ENCODE peak calls at places on chromosomes 4 and X, in nine cellular contexts. Q, Y, W, L, H, I, J, C and N are unnamed samples.

GRCh38 chr4:151553874-151554273 is 144.9 kb downstream of the FHIP1A start:
- DNase-seq in Q (peak; percentile 5), Y (no peak), W (no peak), L (no peak), H (no peak), I (no peak), J (no peak), C (no peak), N (no peak)

GRCh38 chr4:185244763-185245162 is 35.4 kb downstream of the SNX25 start:
- DNase-seq in Q (no peak), Y (no peak), W (no peak), L (no peak), H (no peak), I (no peak), J (no peak), C (no peak), N (no peak)

GRCh38 chr4:183989471-183989870 is 84.4 kb downstream of the STOX2 start:
- DNase-seq in Q (no peak), Y (peak; percentile 69), W (no peak), L (no peak), H (no peak), I (no peak), J (no peak), C (no peak), N (no peak)

GRCh38 chrX:41245641-41246040 is 88.3 kb upstream of the DDX3X start:
- DNase-seq in Q (no peak), Y (no peak), W (no peak), L (no peak), H (no peak), I (no peak), J (no peak), C (no peak), N (no peak)

GRCh38 chrX:53284684-53285447 is 3.5 kb upstream of the IQSEC2 start:
- DNase-seq in Q (peak; percentile 6), Y (no peak), W (no peak), L (peak; percentile 18), H (peak; percentile 65), I (peak; percentile 33), J (peak; percentile 13), C (peak; percentile 2), N (peak; percentile 21)

GRCh38 chr4:1752284-1753041 is 31.1 kb downstream of the TACC3 start:
- DNase-seq in Q (peak; percentile 64), Y (no peak), W (no peak), L (no peak), H (no peak), I (peak; percentile 35), J (no peak), C (peak; percentile 46), N (no peak)

GRCh38 chrX:19091596-19091995 is 30.7 kb downstream of the ADGRG2 start:
- DNase-seq in Q (no peak), Y (no peak), W (no peak), L (no peak), H (no peak), I (no peak), J (no peak), C (no peak), N (no peak)

GRCh38 chr4:39362827-39363226 is 3.3 kb downstream of the RFC1 start:
- DNase-seq in Q (no peak), Y (no peak), W (no peak), L (no peak), H (no peak), I (no peak), J (no peak), C (no peak), N (no peak)

GRCh38 chrX:52341493-52341892 is 27.3 kb upstream of the XAGE2 start:
- DNase-seq in Q (no peak), Y (no peak), W (no peak), L (no peak), H (no peak), I (peak; percentile 38), J (no peak), C (no peak), N (no peak)

GRCh38 chrX:24647257-24648058 is at the start of gene PCYT1B:
- DNase-seq in Q (peak; percentile 62), Y (no peak), W (no peak), L (peak; percentile 24), H (peak; percentile 76), I (no peak), J (peak; percentile 90), C (peak; percentile 63), N (peak; percentile 23)

GRCh38 chr4:89657931-89658700 is 178.8 kb downstream of the SNCA start:
- DNase-seq in Q (no peak), Y (no peak), W (peak; percentile 1), L (peak; percentile 42), H (peak; percentile 47), I (peak; percentile 47), J (peak; percentile 30), C (no peak), N (no peak)

GRCh38 chrX:7146703-7147430 is 645 bp upstream of the STS start:
- DNase-seq in Q (no peak), Y (no peak), W (no peak), L (no peak), H (no peak), I (no peak), J (no peak), C (no peak), N (no peak)

GRCh38 chrX:56745019-56745418 is 16.0 kb downstream of the NBDY start:
- DNase-seq in Q (no peak), Y (no peak), W (no peak), L (no peak), H (no peak), I (peak; percentile 67), J (no peak), C (no peak), N (no peak)

GRCh38 chrX:142089193-142089592 is 115.9 kb downstream of the MAGEC2 start:
- DNase-seq in Q (no peak), Y (no peak), W (no peak), L (no peak), H (no peak), I (no peak), J (peak; percentile 13), C (no peak), N (no peak)

GRCh38 chr4:183348706-183349659 is 26.8 kb upstream of the CLDN24 start:
- DNase-seq in Q (no peak), Y (no peak), W (no peak), L (no peak), H (no peak), I (peak; percentile 89), J (no peak), C (no peak), N (peak; percentile 9)

GRCh38 chr4:72970756-72971155 is 98.8 kb downstream of the COX18 start:
- DNase-seq in Q (no peak), Y (no peak), W (no peak), L (no peak), H (no peak), I (no peak), J (no peak), C (no peak), N (no peak)

GRCh38 chrX:38558681-38559080 is 2.7 kb upstream of the TSPAN7 start:
- DNase-seq in Q (no peak), Y (no peak), W (no peak), L (no peak), H (no peak), I (no peak), J (no peak), C (no peak), N (no peak)